ENCODE peak calls at places on chromosomes 12 and 14, in ten cellular contexts. E, A, M, B, X, W, C, G, J and F are unnamed samples.

GRCh38 chr12:100491104-100491503 is 17.4 kb downstream of the NR1H4 start:
- DNase-seq in B (no peak), X (no peak), A (no peak), J (no peak), G (no peak), C (no peak), M (no peak), W (peak; percentile 54), E (no peak), F (no peak)

GRCh38 chr12:108060910-108061309 is 68.2 kb upstream of the WSCD2 start:
- DNase-seq in G (no peak), X (no peak), B (no peak), A (peak; percentile 25), C (no peak), J (no peak), E (no peak), M (no peak), W (no peak), F (no peak)

GRCh38 chr12:41190360-41190759 is 2.2 kb downstream of the PDZRN4 start:
- DNase-seq in X (peak; percentile 83), B (no peak), C (no peak), E (no peak), A (no peak), J (no peak), M (peak; percentile 29), G (no peak), W (no peak), F (no peak)

GRCh38 chr12:52202361-52203078 is 10.7 kb upstream of the KRT80 start:
- DNase-seq in A (peak; percentile 80), X (no peak), M (no peak), E (no peak), J (no peak), C (no peak), G (peak; percentile 7), B (no peak), W (no peak), F (no peak)

GRCh38 chr14:95862243-95862642 is 14.4 kb upstream of the TUNAR start:
- DNase-seq in X (no peak), A (peak; percentile 16), M (no peak), E (no peak), W (no peak), C (no peak), J (no peak), G (no peak), B (no peak), F (no peak)

GRCh38 chr12:48542300-48542928 is 17.0 kb downstream of the OR8S1 start:
- DNase-seq in C (no peak), G (peak; percentile 53), A (peak; percentile 46), M (peak; percentile 37), W (peak; percentile 52), E (no peak), J (peak; percentile 62), B (peak; percentile 19), X (peak; percentile 12), F (peak; percentile 32)

GRCh38 chr12:54301428-54302045 is 722 bp upstream of the NFE2 start:
- DNase-seq in G (no peak), B (no peak), C (no peak), J (no peak), M (no peak), X (no peak), E (no peak), A (no peak), W (no peak), F (no peak)

GRCh38 chr12:108689314-108690190 is 41.8 kb downstream of the CORO1C start:
- DNase-seq in J (peak; percentile 40), X (peak; percentile 41), B (no peak), E (no peak), G (peak; percentile 47), C (peak; percentile 69), M (peak; percentile 31), A (peak; percentile 49), W (no peak), F (no peak)

GRCh38 chr12:20624718-20625117 is 70.4 kb upstream of the SLCO1C1 start:
- DNase-seq in J (no peak), B (no peak), G (no peak), M (no peak), E (no peak), X (no peak), C (no peak), A (peak; percentile 25), W (no peak), F (no peak)

GRCh38 chr12:53994268-53994690 is 5.7 kb upstream of the HOXC9 start:
- DNase-seq in E (no peak), G (no peak), X (no peak), W (peak; percentile 54), J (no peak), M (no peak), B (no peak), A (no peak), C (no peak), F (no peak)